ENCODE peak calls at places on chromosomes 11 and 22, in five cellular contexts. J is C1 segment of cervical spinal cord; K is activated CD8-positive, alpha-beta memory T cell treated with anti-CD3 and anti-CD28 coated beads for 4 hours; M is D341Med; Z is GM23338. V is an unnamed sample.

GRCh38 chr11:24043842-24044241 is 453.0 kb upstream of the LUZP2 start:
- DNase-seq in J (no peak), K (no peak), M (no peak), Z (peak), V (peak)

GRCh38 chr11:4683020-4683419 is 14.6 kb downstream of the OR51E2 start:
- DNase-seq in J (no peak), K (no peak), M (no peak), Z (no peak), V (no peak)

GRCh38 chr22:38016182-38017078 is 32.1 kb upstream of the SOX10 start:
- DNase-seq in J (peak), K (no peak), M (no peak), Z (peak), V (peak)

GRCh38 chr11:70019576-70020011 is 58.5 kb upstream of the ANO1 start:
- DNase-seq in J (no peak), K (no peak), M (no peak), Z (no peak), V (no peak)

GRCh38 chr22:23834406-23834805 is 4.4 kb downstream of the DERL3 start:
- DNase-seq in J (no peak), K (no peak), M (no peak), Z (no peak), V (no peak)

GRCh38 chr11:116535954-116536353 is 236.8 kb downstream of the BUD13 start:
- DNase-seq in J (no peak), K (no peak), M (peak), Z (peak), V (peak)

GRCh38 chr11:46892838-46893237 is 25.5 kb downstream of the LRP4 start:
- DNase-seq in J (no peak), K (no peak), M (no peak), Z (no peak), V (no peak)

GRCh38 chr11:68113986-68114385 is 7.2 kb downstream of the CHKA start:
- DNase-seq in J (no peak), K (no peak), M (no peak), Z (no peak), V (no peak)

GRCh38 chr11:76672431-76673163 is 2.0 kb upstream of the LRRC32 start:
- DNase-seq in J (no peak), K (peak), M (no peak), Z (no peak), V (no peak)

GRCh38 chr11:8871283-8871775 is 39.7 kb upstream of the AKIP1 start:
- DNase-seq in J (peak), K (no peak), M (peak), Z (peak), V (peak)

GRCh38 chr22:44256860-44257560 is 55.7 kb downstream of the SHISAL1 start:
- DNase-seq in J (no peak), K (no peak), M (no peak), Z (no peak), V (peak)

GRCh38 chr11:61945191-61945590 is 5.0 kb upstream of the BEST1 start:
- DNase-seq in J (no peak), K (no peak), M (no peak), Z (no peak), V (no peak)

GRCh38 chr11:134679592-134679991 is 267.6 kb upstream of the B3GAT1 start:
- DNase-seq in J (no peak), K (no peak), M (peak), Z (no peak), V (no peak)

GRCh38 chr11:70433966-70434812 is 35.9 kb downstream of the CTTN start:
- DNase-seq in J (no peak), K (no peak), M (no peak), Z (no peak), V (no peak)

GRCh38 chr11:67404515-67405195 is 772 bp downstream of the TBC1D10C start:
- DNase-seq in J (no peak), K (no peak), M (no peak), Z (no peak), V (no peak)

GRCh38 chr11:67302571-67303131 is 679 bp upstream of the SSH3 start:
- DNase-seq in J (no peak), K (no peak), M (peak), Z (peak), V (peak)

GRCh38 chr11:111335124-111335535 is 36.8 kb downstream of the POU2AF3 start:
- DNase-seq in J (no peak), K (no peak), M (no peak), Z (no peak), V (no peak)